ENCODE peak calls at places on chromosomes 13 and 19, in six cellular contexts. U is HCT116, O is SK-N-SH, N is K562, I is GM12878, M is HepG2. G is an unnamed sample.

GRCh38 chr13:94308808-94309207 is 170.7 kb downstream of the DCT start:
- DNase-seq in U (no peak), O (no peak), N (no peak), I (no peak), M (no peak), G (no peak)

GRCh38 chr13:26561636-26562537 is 4.4 kb downstream of the WASF3 start:
- DNase-seq in U (no peak), O (peak; percentile 51), N (no peak), I (no peak), M (peak; percentile 35), G (no peak)

GRCh38 chr13:99059498-99060070 is 81.7 kb upstream of the DOCK9 start:
- DNase-seq in U (no peak), O (no peak), N (no peak), I (no peak), M (no peak), G (no peak)

GRCh38 chr13:77207943-77208342 is 119.0 kb downstream of the MYCBP2 start:
- DNase-seq in U (no peak), O (no peak), N (no peak), I (no peak), M (no peak), G (no peak)

GRCh38 chr13:47000166-47000565 is 103.3 kb upstream of the HTR2A start:
- DNase-seq in U (no peak), O (no peak), N (no peak), I (no peak), M (no peak), G (no peak)

GRCh38 chr19:1837625-1838105 is 10.6 kb downstream of the REXO1 start:
- DNase-seq in U (no peak), O (peak; percentile 95), N (peak; percentile 68), I (no peak), M (peak; percentile 40), G (no peak)

GRCh38 chr19:13329766-13330165 is 176.5 kb downstream of the CACNA1A start:
- DNase-seq in U (no peak), O (no peak), N (no peak), I (no peak), M (no peak), G (no peak)

GRCh38 chr19:12913011-12913561 is 6.0 kb downstream of the SYCE2 start:
- DNase-seq in U (no peak), O (peak; percentile 77), N (no peak), I (no peak), M (peak; percentile 62), G (no peak)

GRCh38 chr13:28356506-28357064 is 138.3 kb downstream of the FLT1 start:
- DNase-seq in U (no peak), O (no peak), N (no peak), I (no peak), M (no peak), G (no peak)

DNA sequence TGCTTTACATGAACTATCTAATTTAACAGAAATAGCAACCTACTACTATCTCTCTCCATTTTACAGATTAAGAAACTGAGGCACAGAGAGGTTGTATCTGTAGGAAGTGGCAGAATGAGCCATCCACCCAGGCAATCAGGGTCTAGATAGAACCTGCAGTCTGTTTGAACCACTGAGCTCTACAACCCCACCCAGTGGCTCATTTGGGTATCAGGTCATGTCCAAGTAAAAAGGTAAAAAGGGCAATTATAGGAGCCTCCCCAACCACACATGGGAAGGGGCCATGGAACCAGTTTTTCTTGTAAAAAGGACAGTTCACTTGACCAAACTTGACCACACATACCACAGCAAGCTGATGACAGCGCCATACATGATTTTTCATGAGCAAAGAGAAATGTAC is 92.9 kb upstream of the SGCG start:
- DNase-seq in U (peak; percentile 35), O (peak; percentile 34), N (peak; percentile 15), I (no peak), M (peak; percentile 23), G (peak; percentile 10)
- TF ChIP-seq SIN3A in U (no peak), O (no peak), N (no peak), I (no peak), M (no peak), G (no peak)

GRCh38 chr13:78598382-78598781 is 5.0 kb downstream of the POU4F1 start:
- DNase-seq in U (no peak), O (no peak), N (no peak), I (no peak), M (no peak), G (no peak)
- H3K27me3 ChIP-seq in U (peaks cover 32% of the 10 kb centered on the region), O (peaks cover 92% of the 10 kb centered on the region), N (peaks cover 7% of the 10 kb centered on the region), I (peaks cover 20% of the 10 kb centered on the region), M (peaks cover 45% of the 10 kb centered on the region), G (peaks cover 4% of the 10 kb centered on the region)

GRCh38 chr13:29924951-29925350 is 74.5 kb upstream of the UBL3 start:
- DNase-seq in U (no peak), O (no peak), N (no peak), I (no peak), M (no peak), G (no peak)
- H3K36me3 ChIP-seq in U (no peaks in the 10 kb centered on the region), O (no peaks in the 10 kb centered on the region), N (no peaks in the 10 kb centered on the region), I (no peaks in the 10 kb centered on the region), M (no peaks in the 10 kb centered on the region), G (no peaks in the 10 kb centered on the region)

DNA sequence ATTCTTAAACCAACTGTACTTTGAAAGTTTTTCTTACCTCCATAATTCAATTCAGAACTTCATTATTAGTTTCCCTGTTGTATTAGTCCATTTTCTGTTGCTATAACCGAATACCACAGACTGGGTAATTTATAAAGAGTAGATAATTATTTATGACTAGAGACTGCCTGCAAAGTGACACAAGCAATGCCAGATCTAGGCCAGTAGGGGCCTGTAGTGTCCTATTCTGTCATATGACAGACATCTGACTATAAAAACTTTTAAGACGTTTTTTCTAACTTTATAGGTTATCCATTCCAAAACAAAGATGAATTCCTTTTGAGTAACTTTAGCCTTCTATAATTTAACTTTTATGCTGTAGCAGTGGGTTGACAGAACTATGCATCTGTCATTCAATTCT is 2783.8 kb downstream of the PCDH9 start:
- DNase-seq in U (peak; percentile 3), O (peak; percentile 7), N (no peak), I (no peak), M (no peak), G (no peak)
- TF ChIP-seq SIN3A in U (no peak), O (no peak), N (no peak), I (no peak), M (no peak), G (no peak)

DNA sequence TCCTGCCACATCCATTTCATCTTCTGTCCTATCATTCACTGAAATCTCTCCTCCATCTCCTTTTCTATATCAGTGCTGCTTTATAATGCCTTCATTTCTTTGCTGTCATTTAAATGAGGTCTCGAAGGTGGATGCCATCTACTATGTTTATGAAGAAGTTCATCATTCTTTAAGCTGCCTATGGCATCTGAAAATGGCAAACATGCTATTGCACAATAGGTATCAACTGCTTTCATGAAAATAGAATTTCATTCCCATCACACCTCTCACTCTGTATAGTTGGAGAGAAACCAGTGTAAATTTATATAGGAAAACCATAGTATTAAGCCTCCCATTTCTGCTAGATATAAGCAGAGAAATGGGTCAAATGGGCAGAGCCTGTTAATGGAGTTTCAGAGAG is 100.2 kb downstream of the FGF9 start:
- DNase-seq in U (no peak), O (no peak), N (no peak), I (no peak), M (no peak), G (no peak)
- H3K27me3 ChIP-seq in U (no peaks in the 10 kb centered on the region), O (no peaks in the 10 kb centered on the region), N (no peaks in the 10 kb centered on the region), I (no peaks in the 10 kb centered on the region), M (no peaks in the 10 kb centered on the region), G (no peaks in the 10 kb centered on the region)

GRCh38 chr19:41297628-41298326 is 12.2 kb upstream of the CCDC97 start:
- DNase-seq in U (no peak), O (no peak), N (no peak), I (peak; percentile 64), M (no peak), G (no peak)

GRCh38 chr19:41298327-41298964 is 11.5 kb upstream of the CCDC97 start:
- DNase-seq in U (no peak), O (no peak), N (no peak), I (no peak), M (no peak), G (no peak)

GRCh38 chr19:41296323-41296935 is 13.5 kb upstream of the CCDC97 start:
- DNase-seq in U (no peak), O (no peak), N (no peak), I (no peak), M (no peak), G (no peak)

GRCh38 chr19:41299755-41300089 is 10.2 kb upstream of the CCDC97 start:
- DNase-seq in U (no peak), O (no peak), N (no peak), I (no peak), M (no peak), G (no peak)

DNA sequence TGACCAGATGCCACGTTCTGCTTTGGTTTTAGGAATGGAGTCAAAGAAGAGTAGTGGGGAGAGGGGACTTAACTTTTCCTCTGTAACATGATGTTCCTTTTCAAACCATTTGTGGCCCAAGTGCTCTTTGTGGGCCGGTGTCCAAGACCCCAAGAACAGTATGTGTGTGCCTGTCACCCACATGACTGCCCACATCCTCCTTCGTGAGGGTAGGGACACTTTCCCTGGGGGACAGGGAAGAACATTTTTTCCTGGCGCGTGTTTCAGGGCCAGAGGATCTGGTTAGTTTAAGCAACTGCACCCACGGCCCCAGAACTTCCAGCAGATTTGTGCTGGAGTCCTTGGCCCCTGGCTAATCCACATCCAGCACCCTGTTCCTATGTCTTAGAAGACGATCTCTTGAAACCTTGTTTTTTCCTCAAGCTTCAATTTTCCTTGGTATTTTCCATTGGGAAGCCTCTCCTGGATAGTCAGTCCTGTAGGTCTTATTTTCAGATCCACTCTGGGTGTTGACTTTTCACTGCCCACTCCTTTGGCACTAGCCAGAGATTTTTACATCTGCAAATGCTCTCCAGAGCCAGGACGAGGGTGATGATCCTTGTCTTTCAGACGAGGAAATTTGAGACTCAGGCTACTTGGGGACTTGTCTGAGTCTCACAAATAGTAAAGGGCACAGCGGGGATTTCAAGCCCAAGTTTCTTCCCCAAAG is 10.8 kb upstream of the CCDC97 start:
- DNase-seq in U (no peak), O (no peak), N (no peak), I (no peak), M (no peak), G (no peak)
- H3K36me3 ChIP-seq in U (peaks cover 88% of the 10 kb centered on the region), O (peaks cover 95% of the 10 kb centered on the region), N (peaks cover 100% of the 10 kb centered on the region), I (peaks cover 51% of the 10 kb centered on the region), M (peaks cover 97% of the 10 kb centered on the region), G (peaks cover 11% of the 10 kb centered on the region)